ENCODE peak calls at places on chromosome 14, in nine cellular contexts. One of them, this sample, is unnamed.

GRCh38 chr14:50675597-50675996 is 7.5 kb upstream of the SAV1 start:
- DNase-seq in prostate gland: no peak
- DNase-seq in ovary: no peak
- DNase-seq in right lobe of liver: no peak
- DNase-seq in lower leg skin: no peak
- DNase-seq in transverse colon: no peak
- DNase-seq in IMR-90: peak
- DNase-seq in A549: no peak
- DNase-seq in Peyer's patch: no peak
- DNase-seq in this sample: no peak

GRCh38 chr14:101004176-101004575 is 100.7 kb upstream of the RTL1 start:
- DNase-seq in ovary: no peak
- DNase-seq in IMR-90: no peak
- DNase-seq in prostate gland: no peak
- DNase-seq in Peyer's patch: no peak
- DNase-seq in lower leg skin: peak
- DNase-seq in A549: no peak
- DNase-seq in transverse colon: no peak
- DNase-seq in right lobe of liver: no peak
- DNase-seq in this sample: no peak

GRCh38 chr14:89826581-89826980 is 127.9 kb downstream of the EFCAB11 start:
- DNase-seq in prostate gland: no peak
- DNase-seq in transverse colon: no peak
- DNase-seq in Peyer's patch: no peak
- DNase-seq in ovary: no peak
- DNase-seq in lower leg skin: no peak
- DNase-seq in right lobe of liver: no peak
- DNase-seq in IMR-90: peak
- DNase-seq in A549: no peak
- DNase-seq in this sample: no peak

GRCh38 chr14:104145826-104146642 is 7.6 kb downstream of the KIF26A start:
- DNase-seq in transverse colon: no peak
- DNase-seq in lower leg skin: no peak
- DNase-seq in prostate gland: no peak
- DNase-seq in right lobe of liver: no peak
- DNase-seq in IMR-90: no peak
- DNase-seq in Peyer's patch: no peak
- DNase-seq in A549: no peak
- DNase-seq in ovary: peak
- DNase-seq in this sample: no peak

GRCh38 chr14:55073856-55074255 is 22.4 kb downstream of the MAPK1IP1L start:
- DNase-seq in right lobe of liver: no peak
- DNase-seq in Peyer's patch: no peak
- DNase-seq in IMR-90: peak
- DNase-seq in lower leg skin: no peak
- DNase-seq in prostate gland: no peak
- DNase-seq in transverse colon: no peak
- DNase-seq in ovary: no peak
- DNase-seq in A549: no peak
- DNase-seq in this sample: no peak

GRCh38 chr14:89767861-89768268 is 186.7 kb downstream of the EFCAB11 start:
- DNase-seq in IMR-90: peak
- DNase-seq in lower leg skin: no peak
- DNase-seq in prostate gland: no peak
- DNase-seq in Peyer's patch: peak
- DNase-seq in A549: no peak
- DNase-seq in right lobe of liver: peak
- DNase-seq in ovary: no peak
- DNase-seq in transverse colon: peak
- DNase-seq in this sample: peak

GRCh38 chr14:58292192-58292591 is 6.2 kb upstream of the ARID4A start:
- DNase-seq in A549: no peak
- DNase-seq in IMR-90: no peak
- DNase-seq in lower leg skin: no peak
- DNase-seq in ovary: no peak
- DNase-seq in prostate gland: no peak
- DNase-seq in right lobe of liver: no peak
- DNase-seq in Peyer's patch: no peak
- DNase-seq in transverse colon: no peak
- DNase-seq in this sample: no peak

GRCh38 chr14:49920935-49921334 is 28.1 kb downstream of the ARF6 start:
- DNase-seq in Peyer's patch: peak
- DNase-seq in prostate gland: no peak
- DNase-seq in right lobe of liver: no peak
- DNase-seq in A549: no peak
- DNase-seq in transverse colon: no peak
- DNase-seq in lower leg skin: no peak
- DNase-seq in ovary: no peak
- DNase-seq in IMR-90: no peak
- DNase-seq in this sample: peak

GRCh38 chr14:71918955-71919354 is 13.3 kb upstream of the RGS6 start:
- DNase-seq in A549: no peak
- DNase-seq in ovary: no peak
- DNase-seq in prostate gland: no peak
- DNase-seq in IMR-90: no peak
- DNase-seq in right lobe of liver: no peak
- DNase-seq in Peyer's patch: no peak
- DNase-seq in transverse colon: no peak
- DNase-seq in lower leg skin: no peak
- DNase-seq in this sample: no peak

GRCh38 chr14:99568567-99569560 is 35.1 kb downstream of the CCDC85C start:
- DNase-seq in Peyer's patch: no peak
- DNase-seq in prostate gland: peak
- DNase-seq in lower leg skin: no peak
- DNase-seq in IMR-90: peak
- DNase-seq in A549: no peak
- DNase-seq in right lobe of liver: no peak
- DNase-seq in transverse colon: no peak
- DNase-seq in ovary: no peak
- DNase-seq in this sample: peak

GRCh38 chr14:31921741-31922140 is 155.4 kb upstream of the ARHGAP5 start:
- DNase-seq in Peyer's patch: no peak
- DNase-seq in prostate gland: no peak
- DNase-seq in A549: no peak
- DNase-seq in ovary: no peak
- DNase-seq in IMR-90: no peak
- DNase-seq in transverse colon: no peak
- DNase-seq in lower leg skin: no peak
- DNase-seq in right lobe of liver: no peak
- DNase-seq in this sample: no peak

GRCh38 chr14:28773917-28774691 is 7.5 kb downstream of the FOXG1 start:
- DNase-seq in A549: no peak
- DNase-seq in IMR-90: peak
- DNase-seq in ovary: no peak
- DNase-seq in lower leg skin: no peak
- DNase-seq in transverse colon: no peak
- DNase-seq in Peyer's patch: no peak
- DNase-seq in prostate gland: no peak
- DNase-seq in right lobe of liver: no peak
- DNase-seq in this sample: no peak

GRCh38 chr14:83197271-83197670 is 1663.6 kb upstream of the SEL1L start:
- DNase-seq in A549: no peak
- DNase-seq in lower leg skin: no peak
- DNase-seq in prostate gland: no peak
- DNase-seq in Peyer's patch: no peak
- DNase-seq in ovary: no peak
- DNase-seq in IMR-90: no peak
- DNase-seq in transverse colon: no peak
- DNase-seq in right lobe of liver: no peak
- DNase-seq in this sample: no peak

GRCh38 chr14:88882236-88882635 is 57.8 kb downstream of the TTC8 start:
- DNase-seq in transverse colon: no peak
- DNase-seq in Peyer's patch: no peak
- DNase-seq in A549: no peak
- DNase-seq in right lobe of liver: no peak
- DNase-seq in IMR-90: peak
- DNase-seq in lower leg skin: no peak
- DNase-seq in prostate gland: no peak
- DNase-seq in ovary: no peak
- DNase-seq in this sample: no peak

GRCh38 chr14:89013098-89013504 is 188.7 kb downstream of the TTC8 start:
- DNase-seq in IMR-90: peak
- DNase-seq in prostate gland: no peak
- DNase-seq in transverse colon: peak
- DNase-seq in ovary: no peak
- DNase-seq in lower leg skin: no peak
- DNase-seq in Peyer's patch: peak
- DNase-seq in right lobe of liver: no peak
- DNase-seq in A549: peak
- DNase-seq in this sample: peak

DNA sequence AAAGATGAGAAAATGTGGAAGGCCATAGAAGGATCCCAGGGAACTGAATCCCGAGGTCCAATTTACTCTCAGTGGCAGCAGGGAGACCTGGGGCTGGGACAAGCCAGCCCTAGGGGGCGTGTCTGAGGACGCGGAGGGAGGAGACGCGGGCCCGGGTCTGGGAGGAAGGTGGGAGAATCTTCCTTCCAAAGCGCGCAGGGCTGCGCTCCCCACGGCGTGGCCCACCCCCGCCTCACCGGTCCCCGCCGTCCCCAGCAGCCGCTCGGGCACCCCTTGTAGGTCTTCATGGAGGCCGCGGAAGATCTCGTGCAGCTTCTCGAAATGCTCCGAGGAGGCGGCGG is 323 bp downstream of the VTI1B start:
- DNase-seq in Peyer's patch: peak
- DNase-seq in right lobe of liver: peak
- DNase-seq in transverse colon: peak
- DNase-seq in IMR-90: peak
- DNase-seq in ovary: peak
- DNase-seq in lower leg skin: peak
- DNase-seq in A549: peak
- DNase-seq in prostate gland: peak
- DNase-seq in this sample: peak
- TF ChIP-seq CTCF in Peyer's patch: no peak
- TF ChIP-seq CTCF in right lobe of liver: peak
- TF ChIP-seq CTCF in transverse colon: no peak
- TF ChIP-seq CTCF in IMR-90: peak
- TF ChIP-seq CTCF in ovary: no peak
- TF ChIP-seq CTCF in lower leg skin: no peak
- TF ChIP-seq CTCF in A549: no peak
- TF ChIP-seq CTCF in prostate gland: peak
- TF ChIP-seq CTCF in this sample: peak

GRCh38 chr14:35342160-35343010 is 50.2 kb downstream of the PSMA6 start:
- DNase-seq in transverse colon: no peak
- DNase-seq in Peyer's patch: peak
- DNase-seq in prostate gland: peak
- DNase-seq in A549: no peak
- DNase-seq in lower leg skin: peak
- DNase-seq in ovary: no peak
- DNase-seq in IMR-90: peak
- DNase-seq in right lobe of liver: peak
- DNase-seq in this sample: no peak
- TF ChIP-seq POLR2A in transverse colon: no peak
- TF ChIP-seq POLR2A in Peyer's patch: no peak
- TF ChIP-seq POLR2A in prostate gland: no peak
- TF ChIP-seq POLR2A in A549: no peak
- TF ChIP-seq POLR2A in lower leg skin: no peak
- TF ChIP-seq POLR2A in ovary: no peak
- TF ChIP-seq POLR2A in IMR-90: no peak
- TF ChIP-seq POLR2A in right lobe of liver: no peak
- TF ChIP-seq POLR2A in this sample: no peak

GRCh38 chr14:97638864-97639263 is 841.7 kb downstream of the VRK1 start:
- DNase-seq in prostate gland: no peak
- DNase-seq in transverse colon: no peak
- DNase-seq in A549: no peak
- DNase-seq in lower leg skin: no peak
- DNase-seq in ovary: no peak
- DNase-seq in right lobe of liver: no peak
- DNase-seq in Peyer's patch: no peak
- DNase-seq in IMR-90: no peak
- DNase-seq in this sample: no peak

GRCh38 chr14:97640031-97640430 is 842.8 kb downstream of the VRK1 start:
- DNase-seq in Peyer's patch: no peak
- DNase-seq in ovary: no peak
- DNase-seq in A549: no peak
- DNase-seq in lower leg skin: no peak
- DNase-seq in prostate gland: no peak
- DNase-seq in IMR-90: no peak
- DNase-seq in transverse colon: no peak
- DNase-seq in right lobe of liver: no peak
- DNase-seq in this sample: no peak

GRCh38 chr14:97634786-97635185 is 837.6 kb downstream of the VRK1 start:
- DNase-seq in right lobe of liver: no peak
- DNase-seq in prostate gland: no peak
- DNase-seq in Peyer's patch: no peak
- DNase-seq in ovary: no peak
- DNase-seq in A549: no peak
- DNase-seq in lower leg skin: no peak
- DNase-seq in IMR-90: no peak
- DNase-seq in transverse colon: no peak
- DNase-seq in this sample: no peak
- TF ChIP-seq CTCF in right lobe of liver: no peak
- TF ChIP-seq CTCF in prostate gland: no peak
- TF ChIP-seq CTCF in Peyer's patch: no peak
- TF ChIP-seq CTCF in ovary: no peak
- TF ChIP-seq CTCF in A549: no peak
- TF ChIP-seq CTCF in lower leg skin: no peak
- TF ChIP-seq CTCF in IMR-90: no peak
- TF ChIP-seq CTCF in transverse colon: no peak
- TF ChIP-seq CTCF in this sample: no peak

GRCh38 chr14:68191567-68192321 is 372.2 kb downstream of the RAD51B start:
- DNase-seq in lower leg skin: no peak
- DNase-seq in prostate gland: peak
- DNase-seq in A549: peak
- DNase-seq in transverse colon: no peak
- DNase-seq in IMR-90: peak
- DNase-seq in Peyer's patch: no peak
- DNase-seq in right lobe of liver: peak
- DNase-seq in ovary: no peak
- DNase-seq in this sample: no peak
- TF ChIP-seq POLR2A in lower leg skin: no peak
- TF ChIP-seq POLR2A in prostate gland: no peak
- TF ChIP-seq POLR2A in A549: no peak
- TF ChIP-seq POLR2A in transverse colon: no peak
- TF ChIP-seq POLR2A in IMR-90: no peak
- TF ChIP-seq POLR2A in Peyer's patch: no peak
- TF ChIP-seq POLR2A in right lobe of liver: no peak
- TF ChIP-seq POLR2A in ovary: no peak
- TF ChIP-seq POLR2A in this sample: no peak

This sample was measured in NB4.